ENCODE peak calls at places on chromosomes 13 and 19, in five cellular contexts. H is renal cortical epithelial cell, A is hepatic stellate cell, B is HS-5, J is coronary artery. I is an unnamed sample.

GRCh38 chr13:50080158-50080855 is 65.1 kb downstream of the KCNRG start:
- DNase-seq in B (no peak), A (peak; percentile 22), J (no peak), H (no peak), I (no peak)

GRCh38 chr13:51623473-51623872 is 39.2 kb downstream of the WDFY2 start:
- DNase-seq in J (no peak), A (no peak), B (no peak), H (no peak), I (no peak)

GRCh38 chr13:39892731-39893293 is 237.3 kb downstream of the COG6 start:
- DNase-seq in B (no peak), H (no peak), A (no peak), J (no peak), I (no peak)

GRCh38 chr13:43546260-43546659 is 240.5 kb downstream of the ENOX1 start:
- DNase-seq in H (no peak), A (no peak), B (no peak), J (no peak), I (peak; percentile 9)

GRCh38 chr13:101979825-101980224 is 422.0 kb downstream of the FGF14 start:
- DNase-seq in J (no peak), B (no peak), A (no peak), H (no peak), I (no peak)

GRCh38 chr19:4278926-4279529 is at the start of gene SHD:
- DNase-seq in A (no peak), H (no peak), J (no peak), B (no peak), I (no peak)

GRCh38 chr13:43908156-43909126 is 28.7 kb downstream of the LACC1 start:
- DNase-seq in B (peak; percentile 39), A (peak; percentile 26), J (no peak), H (peak; percentile 85), I (no peak)

GRCh38 chr19:38583219-38583984 is 34.4 kb downstream of the MAP4K1 start:
- DNase-seq in J (no peak), B (no peak), A (no peak), H (no peak), I (no peak)

GRCh38 chr19:40697007-40697406 is 6.6 kb upstream of the NUMBL start:
- DNase-seq in B (no peak), J (no peak), A (no peak), H (no peak), I (no peak)

GRCh38 chr19:11767633-11768133 is 883 bp downstream of the ZNF441 start:
- DNase-seq in B (no peak), A (peak; percentile 27), J (no peak), H (peak; percentile 70), I (peak; percentile 60)

GRCh38 chr19:46926201-46927071 is 65.6 kb downstream of the ARHGAP35 start:
- DNase-seq in J (no peak), B (no peak), H (no peak), A (no peak), I (no peak)

GRCh38 chr13:109684836-109685602 is 101.4 kb downstream of the IRS2 start:
- DNase-seq in A (no peak), J (no peak), H (peak; percentile 90), B (no peak), I (peak; percentile 60)

GRCh38 chr19:35756373-35757230 is at the start of gene HSPB6:
- DNase-seq in J (peak; percentile 91), A (peak; percentile 75), B (no peak), H (no peak), I (peak; percentile 49)

GRCh38 chr19:51733742-51734522 is 10.1 kb upstream of the HAS1 start:
- DNase-seq in J (no peak), A (no peak), H (no peak), B (no peak), I (no peak)

GRCh38 chr19:54129617-54129996 is 8.0 kb upstream of the CNOT3 start:
- DNase-seq in H (no peak), J (no peak), B (no peak), A (no peak), I (no peak)

GRCh38 chr19:17125052-17125727 is 49.6 kb downstream of the MYO9B start:
- DNase-seq in B (no peak), H (no peak), J (no peak), A (peak; percentile 61), I (no peak)

GRCh38 chr13:96020941-96021340 is 32.3 kb downstream of the UGGT2 start:
- DNase-seq in J (no peak), H (no peak), B (no peak), A (no peak), I (no peak)

GRCh38 chr19:45613926-45614725 is 12.1 kb upstream of the GPR4 start:
- DNase-seq in A (peak; percentile 94), B (peak; percentile 85), H (peak; percentile 97), J (no peak), I (peak; percentile 65)

GRCh38 chr19:1383311-1384084 is at the start of gene NDUFS7:
- DNase-seq in J (peak; percentile 93), A (peak; percentile 85), B (peak; percentile 53), H (peak; percentile 56), I (peak; percentile 89)

GRCh38 chr19:56966225-56966696 is 125.7 kb upstream of the PEG3 start:
- DNase-seq in A (no peak), H (no peak), J (no peak), B (no peak), I (no peak)

I was measured in left colon.